ENCODE peak calls at places on chromosomes 2 and 18, in five cellular contexts. A is PC-9; D is effector memory CD4-positive, alpha-beta T cell; O is CD8-positive, alpha-beta memory T cell; X is mesendoderm. H is an unnamed sample.

GRCh38 chr2:108194409-108195132 is 45.2 kb upstream of the SULT1C3 start:
- DNase-seq in A (no peak), D (no peak), O (no peak), X (no peak), H (no peak)

GRCh38 chr2:17518212-17519154 is at the start of gene RAD51AP2:
- DNase-seq in A (peak; percentile 63), D (no peak), O (no peak), X (peak; percentile 98), H (peak; percentile 81)

GRCh38 chr2:13524492-13524891 is 807.8 kb downstream of the TRIB2 start:
- DNase-seq in A (no peak), D (no peak), O (no peak), X (no peak), H (no peak)

GRCh38 chr18:10518595-10519273 is 7.1 kb upstream of the NAPG start:
- DNase-seq in A (no peak), D (no peak), O (no peak), X (peak; percentile 48), H (no peak)

GRCh38 chr18:38459086-38459485 is 893.5 kb upstream of the CELF4 start:
- DNase-seq in A (no peak), D (no peak), O (no peak), X (no peak), H (no peak)

GRCh38 chr2:85470850-85471800 is 52.6 kb downstream of the SH2D6 start:
- DNase-seq in A (peak; percentile 39), D (no peak), O (no peak), X (no peak), H (peak; percentile 18)

GRCh38 chr2:184004945-184005672 is 593.2 kb upstream of the ZNF804A start:
- DNase-seq in A (no peak), D (no peak), O (no peak), X (no peak), H (peak; percentile 42)

GRCh38 chr18:23595610-23596009 is 9.3 kb upstream of the NPC1 start:
- DNase-seq in A (no peak), D (no peak), O (no peak), X (no peak), H (no peak)

GRCh38 chr2:150080115-150080514 is 407.4 kb downstream of the RND3 start:
- DNase-seq in A (no peak), D (no peak), O (no peak), X (no peak), H (no peak)

GRCh38 chr2:14716319-14716718 is 83.8 kb downstream of the LRATD1 start:
- DNase-seq in A (no peak), D (no peak), O (no peak), X (no peak), H (no peak)

GRCh38 chr18:54813305-54813704 is 15.0 kb upstream of the RAB27B start:
- DNase-seq in A (no peak), D (no peak), O (no peak), X (no peak), H (no peak)

GRCh38 chr18:79898952-79899608 is 52.4 kb downstream of the SLC66A2 start:
- DNase-seq in A (no peak), D (no peak), O (no peak), X (no peak), H (no peak)

GRCh38 chr2:110120171-110121051 is 4.8 kb upstream of the MALL start:
- DNase-seq in A (no peak), D (no peak), O (no peak), X (no peak), H (no peak)

GRCh38 chr2:222833410-222833809 is 27.4 kb upstream of the ACSL3 start:
- DNase-seq in A (peak; percentile 30), D (no peak), O (no peak), X (no peak), H (no peak)

GRCh38 chr18:32114293-32114692 is 22.6 kb downstream of the RNF138 start:
- DNase-seq in A (no peak), D (no peak), O (no peak), X (no peak), H (no peak)

GRCh38 chr2:95670167-95670566 is 78.4 kb downstream of the TRIM43 start:
- DNase-seq in A (no peak), D (no peak), O (no peak), X (no peak), H (no peak)

GRCh38 chr2:15359716-15360531 is 201.2 kb downstream of the NBAS start:
- DNase-seq in A (no peak), D (no peak), O (no peak), X (no peak), H (no peak)

GRCh38 chr2:28687181-28687580 is 64.4 kb upstream of the PPP1CB start:
- DNase-seq in A (no peak), D (no peak), O (no peak), X (no peak), H (no peak)

GRCh38 chr2:98607741-98608117 is 583 bp downstream of the COA5 start:
- DNase-seq in A (no peak), D (no peak), O (no peak), X (no peak), H (no peak)

GRCh38 chr2:123366438-123366837 is 658.6 kb upstream of the CNTNAP5 start:
- DNase-seq in A (no peak), D (no peak), O (no peak), X (no peak), H (no peak)

GRCh38 chr2:3280683-3281520 is 96.7 kb downstream of the EIPR1 start:
- DNase-seq in A (no peak), D (no peak), O (no peak), X (no peak), H (no peak)

GRCh38 chr2:230441188-230441897 is 25.3 kb downstream of the SP100 start:
- DNase-seq in A (no peak), D (peak; percentile 27), O (peak; percentile 66), X (no peak), H (no peak)

GRCh38 chr2:121640380-121641326 is 8.6 kb downstream of the CLASP1 start:
- DNase-seq in A (no peak), D (no peak), O (no peak), X (peak; percentile 38), H (no peak)

GRCh38 chr2:191860760-191861466 is 14.0 kb upstream of the CAVIN2 start:
- DNase-seq in A (no peak), D (no peak), O (no peak), X (no peak), H (no peak)

GRCh38 chr18:73462092-73462491 is 594.3 kb upstream of the NETO1 start:
- DNase-seq in A (no peak), D (no peak), O (no peak), X (no peak), H (peak; percentile 34)

GRCh38 chr2:74817333-74817732 is 16.6 kb upstream of the HK2 start:
- DNase-seq in A (no peak), D (no peak), O (no peak), X (no peak), H (no peak)

GRCh38 chr2:20656561-20656960 is 5.7 kb upstream of the HS1BP3 start:
- DNase-seq in A (no peak), D (no peak), O (no peak), X (no peak), H (no peak)

GRCh38 chr2:11068079-11068741 is 87.1 kb upstream of the SLC66A3 start:
- DNase-seq in A (no peak), D (no peak), O (no peak), X (no peak), H (no peak)

GRCh38 chr2:9941196-9941995 is 10.1 kb upstream of the GRHL1 start:
- DNase-seq in A (peak; percentile 96), D (no peak), O (no peak), X (peak; percentile 21), H (no peak)

GRCh38 chr18:58254873-58255511 is 211.0 kb downstream of the NEDD4L start:
- DNase-seq in A (no peak), D (no peak), O (no peak), X (peak; percentile 63), H (no peak)

GRCh38 chr2:179446475-179447141 is 182.0 kb upstream of the SESTD1 start:
- DNase-seq in A (peak; percentile 56), D (no peak), O (no peak), X (no peak), H (no peak)

GRCh38 chr18:24010673-24011072 is 3.9 kb upstream of the TTC39C start:
- DNase-seq in A (no peak), D (no peak), O (no peak), X (no peak), H (no peak)

DNA sequence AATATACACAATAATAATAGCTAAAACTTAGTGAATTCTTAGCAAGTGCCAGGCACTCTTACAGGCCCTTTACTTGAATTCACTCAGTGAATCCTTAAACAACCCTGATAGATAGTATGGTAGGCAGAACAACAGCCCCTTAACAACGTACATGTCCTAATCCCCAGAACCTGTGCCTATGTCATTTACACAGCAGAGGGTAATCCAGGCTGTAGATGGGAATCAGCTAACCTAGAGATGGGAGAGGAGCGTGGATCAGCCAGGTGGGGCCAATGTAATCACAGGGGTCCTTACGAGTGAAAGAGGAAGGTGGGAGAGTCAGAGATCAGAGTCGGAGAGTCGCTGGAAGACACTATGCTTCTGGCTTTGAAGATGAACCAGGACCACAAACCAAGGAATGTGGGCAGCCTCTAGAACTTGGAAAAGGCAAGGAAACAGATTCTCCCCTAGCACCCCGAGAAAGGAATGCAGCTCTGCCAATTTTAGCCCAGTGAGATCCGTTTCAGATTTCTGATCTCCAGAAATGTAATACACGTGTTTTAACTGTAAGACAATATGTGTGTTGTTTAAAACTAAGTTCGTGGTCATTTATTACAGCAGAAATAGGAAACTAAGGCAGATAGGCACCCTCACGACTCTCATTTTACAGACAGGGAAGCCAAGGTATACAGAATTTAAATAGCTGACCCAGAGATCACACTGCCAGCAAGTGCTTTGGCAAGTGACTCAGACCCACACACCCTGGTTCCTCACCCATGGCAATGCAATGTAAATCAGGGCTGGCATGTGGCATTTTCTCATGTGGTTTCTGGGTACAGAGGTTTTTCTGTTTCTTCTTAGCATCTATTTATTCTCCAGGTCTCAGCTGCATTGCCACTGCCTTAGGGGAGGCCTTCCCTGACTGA is 68.9 kb downstream of the DOCK10 start:
- DNase-seq in A (no peak), D (no peak), O (no peak), X (no peak), H (no peak)
- H3K4me3 ChIP-seq in A (no peak overlapping the region), D (no peak overlapping the region), O (no peak overlapping the region), X (no peak overlapping the region), H (no peak overlapping the region)

DNA sequence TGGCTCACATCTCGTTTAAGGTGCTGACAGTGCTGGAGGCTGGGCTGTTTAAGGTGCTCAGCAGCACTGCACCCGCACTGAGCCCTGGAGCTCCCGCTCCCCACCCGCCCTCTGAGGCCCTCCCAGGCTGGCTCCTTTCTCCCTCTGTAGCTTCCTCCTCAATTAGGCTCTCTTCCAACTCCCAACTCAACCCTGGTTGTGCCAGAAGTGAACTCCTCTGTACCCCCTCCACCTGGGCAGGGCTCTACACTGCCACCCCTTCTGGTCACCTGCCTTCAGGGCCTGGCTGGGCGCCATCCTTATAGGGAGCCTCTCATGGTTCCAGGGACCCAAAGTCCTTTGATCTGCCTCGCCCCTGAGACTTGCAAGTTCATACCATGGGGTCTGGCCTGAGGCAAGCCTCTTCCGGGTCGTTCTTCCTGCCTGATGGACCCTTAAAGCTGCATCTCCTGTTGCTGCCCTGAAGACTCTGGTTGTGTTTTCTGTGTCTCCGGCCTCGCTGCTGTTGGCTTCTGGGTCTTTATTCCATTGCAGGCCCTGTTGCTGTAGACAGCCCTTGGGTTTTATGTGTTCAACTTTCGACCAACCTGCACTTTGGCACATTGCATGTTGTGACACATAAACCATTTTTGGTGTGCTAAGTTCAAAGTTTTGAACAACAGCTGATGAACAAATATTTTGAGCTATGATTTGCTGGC is 199.6 kb downstream of the LDLRAD4 start:
- DNase-seq in A (no peak), D (no peak), O (no peak), X (no peak), H (no peak)
- H3K4me3 ChIP-seq in A (no peak overlapping the region), D (no peak overlapping the region), O (no peak overlapping the region), X (no peak overlapping the region), H (no peak overlapping the region)

GRCh38 chr2:12502759-12503158 is 214.0 kb upstream of the TRIB2 start:
- DNase-seq in A (no peak), D (no peak), O (no peak), X (no peak), H (no peak)
- H3K4me3 ChIP-seq in A (no peak overlapping the region), D (no peak overlapping the region), O (no peak overlapping the region), X (no peak overlapping the region), H (no peak overlapping the region)

GRCh38 chr2:19350678-19351401 is 7.6 kb downstream of the OSR1 start:
- DNase-seq in A (no peak), D (no peak), O (no peak), X (no peak), H (no peak)
- H3K4me3 ChIP-seq in A (no peak overlapping the region), D (peak overlapping the region; percentile 2), O (no peak overlapping the region), X (no peak overlapping the region), H (no peak overlapping the region)